ENCODE peak calls at places on chromosome 5, in four cellular contexts. O, F, I and U are unnamed samples.

GRCh38 chr5:28707706-28708105 is 1669.3 kb upstream of the CDH9 start:
- DNase-seq in O (no peak), F (peak; percentile 11), I (no peak), U (no peak)

GRCh38 chr5:127923804-127924570 is 159.6 kb upstream of the SLC12A2 start:
- DNase-seq in O (no peak), F (peak; percentile 72), I (no peak), U (no peak)

GRCh38 chr5:33195431-33196128 is 245.2 kb upstream of the TARS1 start:
- DNase-seq in O (no peak), F (peak; percentile 3), I (no peak), U (no peak)

GRCh38 chr5:80967500-80968181 is 7.5 kb downstream of the RASGRF2 start:
- DNase-seq in O (peak; percentile 64), F (peak; percentile 86), I (no peak), U (no peak)

GRCh38 chr5:138349842-138350635 is 2.4 kb upstream of the KDM3B start:
- DNase-seq in O (no peak), F (no peak), I (no peak), U (no peak)

GRCh38 chr5:7415123-7415522 is 19.2 kb downstream of the ADCY2 start:
- DNase-seq in O (no peak), F (no peak), I (no peak), U (no peak)

GRCh38 chr5:113330533-113331200 is 104.1 kb downstream of the TSSK1B start:
- DNase-seq in O (no peak), F (peak; percentile 50), I (no peak), U (no peak)

GRCh38 chr5:142529626-142530278 is 156.1 kb downstream of the FGF1 start:
- DNase-seq in O (no peak), F (peak; percentile 97), I (no peak), U (no peak)

GRCh38 chr5:10602031-10602806 is 38.3 kb downstream of the ANKRD33B start:
- DNase-seq in O (no peak), F (no peak), I (no peak), U (peak; percentile 19)

GRCh38 chr5:10600629-10601245 is 36.9 kb downstream of the ANKRD33B start:
- DNase-seq in O (no peak), F (peak; percentile 62), I (no peak), U (no peak)

GRCh38 chr5:10599828-10600227 is 36.0 kb downstream of the ANKRD33B start:
- DNase-seq in O (no peak), F (peak; percentile 82), I (no peak), U (no peak)

GRCh38 chr5:10599113-10599512 is 35.2 kb downstream of the ANKRD33B start:
- DNase-seq in O (no peak), F (no peak), I (no peak), U (no peak)

DNA sequence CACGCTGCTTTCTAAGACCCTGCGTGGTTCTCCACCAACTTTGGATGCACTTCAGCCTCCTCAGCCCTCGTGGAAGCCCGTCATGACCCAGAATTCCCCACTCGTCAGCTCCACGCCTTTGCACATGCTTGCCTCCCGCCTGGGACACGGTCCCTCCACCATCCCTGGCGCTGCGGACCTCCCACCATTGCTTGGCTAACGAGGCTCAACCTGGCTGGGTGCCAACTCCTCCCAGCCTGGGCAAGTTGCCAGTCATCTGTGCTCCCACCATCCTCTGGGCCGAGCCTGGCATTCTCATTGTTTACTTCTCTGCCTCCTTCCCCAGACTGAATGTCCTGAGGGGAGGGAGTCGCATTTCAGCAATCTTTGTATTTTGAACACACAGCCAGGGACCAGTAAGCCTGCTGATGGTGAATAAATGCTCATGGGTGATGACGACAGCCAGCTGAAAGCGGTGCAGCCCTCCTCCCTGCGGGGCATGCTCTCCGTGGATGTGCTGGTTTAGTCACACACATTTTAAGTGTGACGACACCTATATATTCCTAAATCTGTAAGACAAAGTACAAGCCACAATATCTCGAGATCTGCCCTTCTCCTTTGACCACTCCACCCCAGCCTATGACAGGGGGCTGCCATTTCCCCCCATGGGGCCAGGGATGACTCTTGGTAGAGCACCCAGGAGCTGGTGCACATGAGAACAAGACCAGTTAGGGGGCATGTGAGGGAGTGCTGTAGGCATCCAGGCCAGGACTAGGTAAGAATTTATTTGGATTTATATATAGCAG is 37.6 kb downstream of the ANKRD33B start:
- DNase-seq in O (peak; percentile 61), F (peak; percentile 86), I (no peak), U (peak; percentile 67)
- H3K4me1 ChIP-seq in O (peaks cover 11% of the 10 kb centered on the region), F (peaks cover 28% of the 10 kb centered on the region), I (no peaks in the 10 kb centered on the region), U (peaks cover 14% of the 10 kb centered on the region)

GRCh38 chr5:150500328-150500841 is 7.5 kb upstream of the NDST1 start:
- DNase-seq in O (no peak), F (no peak), I (no peak), U (no peak)
- H3K4me1 ChIP-seq in O (peaks cover 71% of the 10 kb centered on the region), F (peaks cover 88% of the 10 kb centered on the region), I (no peaks in the 10 kb centered on the region), U (peaks cover 91% of the 10 kb centered on the region)

DNA sequence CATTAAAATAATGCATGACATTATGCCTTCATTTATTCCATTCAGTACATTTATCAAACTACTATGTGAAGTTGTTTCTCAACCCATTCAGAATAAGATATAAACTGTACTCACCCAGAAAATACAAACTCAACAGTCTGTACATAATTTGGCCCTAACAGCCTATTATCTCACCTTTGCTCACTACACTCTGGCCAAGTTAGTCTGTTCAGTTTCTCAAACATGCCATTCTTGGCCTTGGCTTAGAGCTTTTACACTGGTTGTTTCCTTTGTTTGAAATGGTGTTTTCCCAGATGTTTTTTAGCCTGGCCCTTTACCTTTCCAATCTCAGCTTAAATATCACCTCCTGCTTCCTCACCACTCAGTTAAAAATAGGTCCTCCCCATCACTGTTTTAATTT is 13.6 kb downstream of the CDC42SE2 start:
- DNase-seq in O (no peak), F (no peak), I (no peak), U (no peak)
- H3K4me1 ChIP-seq in O (peaks cover 3% of the 10 kb centered on the region), F (peaks cover 34% of the 10 kb centered on the region), I (peaks cover 82% of the 10 kb centered on the region), U (peaks cover 64% of the 10 kb centered on the region)

GRCh38 chr5:172183881-172184280 is 4.1 kb downstream of the STK10 start:
- DNase-seq in O (no peak), F (no peak), I (no peak), U (no peak)
- H3K4me1 ChIP-seq in O (peaks cover 12% of the 10 kb centered on the region), F (peaks cover 20% of the 10 kb centered on the region), I (peaks cover 57% of the 10 kb centered on the region), U (peaks cover 15% of the 10 kb centered on the region)

GRCh38 chr5:10453564-10453963 is 11.9 kb downstream of the ROPN1L start:
- DNase-seq in O (no peak), F (no peak), I (no peak), U (no peak)
- H3K4me1 ChIP-seq in O (peaks cover 26% of the 10 kb centered on the region), F (peaks cover 47% of the 10 kb centered on the region), I (no peaks in the 10 kb centered on the region), U (peaks cover 8% of the 10 kb centered on the region)

DNA sequence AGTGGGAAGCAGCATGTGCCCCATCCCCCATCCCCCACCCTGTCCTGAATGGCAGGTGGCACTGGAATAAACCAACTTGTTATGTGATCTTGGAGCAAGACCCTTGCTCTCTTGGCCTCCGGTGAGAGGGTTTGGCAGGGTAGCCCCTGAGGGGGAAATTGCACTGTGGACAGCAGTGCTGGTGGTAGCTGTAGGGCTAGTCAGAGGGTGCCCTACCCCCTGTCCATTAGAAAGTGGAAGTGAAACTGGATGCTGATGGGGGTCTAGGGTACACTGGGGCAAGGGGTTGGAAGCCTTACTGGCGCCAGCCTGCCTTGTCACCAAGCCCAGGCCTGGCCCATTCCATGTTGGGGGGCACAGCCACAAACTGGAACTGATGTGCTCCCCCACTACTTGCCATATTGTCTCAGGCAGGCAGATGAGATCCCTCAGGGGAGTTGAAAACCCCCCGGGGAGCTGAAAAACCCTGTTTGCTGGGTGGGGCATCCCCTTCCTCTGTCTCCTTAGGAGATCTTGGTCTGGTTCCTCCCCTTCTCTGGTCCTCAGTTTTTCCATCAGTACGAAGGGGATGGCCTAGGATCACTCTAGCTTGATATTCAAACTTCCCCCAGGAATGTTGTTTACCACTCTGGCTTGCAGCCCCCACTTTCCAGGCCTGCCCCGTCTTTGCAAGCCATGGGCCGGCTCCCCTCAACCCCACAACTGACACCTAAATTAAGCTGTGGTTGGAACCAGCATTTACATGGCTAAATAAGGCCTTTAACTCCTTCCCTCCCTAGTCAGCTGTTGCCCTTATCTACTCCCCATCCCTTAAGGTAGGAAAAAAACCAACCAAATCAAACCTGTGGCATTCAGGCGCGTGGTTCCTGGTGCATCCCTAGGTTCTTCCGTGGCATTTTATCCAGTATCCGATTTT is 14.4 kb upstream of the SYNPO start:
- DNase-seq in O (no peak), F (no peak), I (no peak), U (no peak)
- H3K4me1 ChIP-seq in O (peaks cover 51% of the 10 kb centered on the region), F (peaks cover 7% of the 10 kb centered on the region), I (peaks cover 7% of the 10 kb centered on the region), U (peaks cover 67% of the 10 kb centered on the region)

GRCh38 chr5:147434049-147434448 is 75.8 kb downstream of the DPYSL3 start:
- DNase-seq in O (no peak), F (no peak), I (no peak), U (no peak)
- H3K4me1 ChIP-seq in O (peaks cover 10% of the 10 kb centered on the region), F (no peaks in the 10 kb centered on the region), I (no peaks in the 10 kb centered on the region), U (no peaks in the 10 kb centered on the region)